ENCODE peak calls at places on chromosome 17, in nine cellular contexts. One of them, this sample, is unnamed.

GRCh38 chr17:29357821-29358232 is 32.3 kb upstream of the TAOK1 start:
- DNase-seq in uterus: no peak
- DNase-seq in fibroblast of the aortic adventitia: peak; percentile 18
- DNase-seq in BE2C: no peak
- DNase-seq in AG09309: no peak
- DNase-seq in thoracic aorta: no peak
- DNase-seq in CD8-positive, alpha-beta T cell: no peak
- DNase-seq in upper lobe of right lung: no peak
- DNase-seq in choroid plexus epithelial cell: peak; percentile 55
- DNase-seq in this sample: no peak

GRCh38 chr17:16923904-16924700 is 47.8 kb downstream of the TNFRSF13B start:
- DNase-seq in CD8-positive, alpha-beta T cell: no peak
- DNase-seq in AG09309: no peak
- DNase-seq in upper lobe of right lung: peak; percentile 49
- DNase-seq in BE2C: no peak
- DNase-seq in thoracic aorta: no peak
- DNase-seq in uterus: no peak
- DNase-seq in choroid plexus epithelial cell: no peak
- DNase-seq in fibroblast of the aortic adventitia: no peak
- DNase-seq in this sample: no peak

GRCh38 chr17:5509482-5509881 is 23.1 kb downstream of the MIS12 start:
- DNase-seq in thoracic aorta: no peak
- DNase-seq in upper lobe of right lung: no peak
- DNase-seq in fibroblast of the aortic adventitia: peak; percentile 84
- DNase-seq in choroid plexus epithelial cell: peak; percentile 48
- DNase-seq in CD8-positive, alpha-beta T cell: no peak
- DNase-seq in uterus: no peak
- DNase-seq in BE2C: no peak
- DNase-seq in AG09309: no peak
- DNase-seq in this sample: no peak

GRCh38 chr17:82887255-82888164 is 47.7 kb upstream of the ZNF750 start:
- DNase-seq in upper lobe of right lung: no peak
- DNase-seq in choroid plexus epithelial cell: peak; percentile 13
- DNase-seq in BE2C: no peak
- DNase-seq in uterus: no peak
- DNase-seq in CD8-positive, alpha-beta T cell: no peak
- DNase-seq in fibroblast of the aortic adventitia: no peak
- DNase-seq in AG09309: no peak
- DNase-seq in thoracic aorta: no peak
- DNase-seq in this sample: no peak

GRCh38 chr17:4144411-4144747 is 1.4 kb downstream of the CYB5D2 start:
- DNase-seq in CD8-positive, alpha-beta T cell: no peak
- DNase-seq in fibroblast of the aortic adventitia: no peak
- DNase-seq in choroid plexus epithelial cell: no peak
- DNase-seq in upper lobe of right lung: no peak
- DNase-seq in uterus: no peak
- DNase-seq in AG09309: no peak
- DNase-seq in thoracic aorta: no peak
- DNase-seq in BE2C: no peak
- DNase-seq in this sample: no peak

GRCh38 chr17:61759362-61759761 is 104.0 kb downstream of the BRIP1 start:
- DNase-seq in CD8-positive, alpha-beta T cell: no peak
- DNase-seq in uterus: no peak
- DNase-seq in fibroblast of the aortic adventitia: no peak
- DNase-seq in choroid plexus epithelial cell: no peak
- DNase-seq in BE2C: no peak
- DNase-seq in thoracic aorta: no peak
- DNase-seq in upper lobe of right lung: no peak
- DNase-seq in AG09309: no peak
- DNase-seq in this sample: no peak

GRCh38 chr17:61411944-61412859 is 12.6 kb downstream of the TBX2 start:
- DNase-seq in choroid plexus epithelial cell: peak; percentile 82
- DNase-seq in thoracic aorta: no peak
- DNase-seq in BE2C: peak; percentile 90
- DNase-seq in CD8-positive, alpha-beta T cell: peak; percentile 76
- DNase-seq in fibroblast of the aortic adventitia: peak; percentile 81
- DNase-seq in upper lobe of right lung: peak; percentile 92
- DNase-seq in uterus: peak; percentile 76
- DNase-seq in AG09309: no peak
- DNase-seq in this sample: no peak

GRCh38 chr17:57084361-57084801 is 665 bp upstream of the AKAP1 start:
- DNase-seq in BE2C: no peak
- DNase-seq in fibroblast of the aortic adventitia: no peak
- DNase-seq in choroid plexus epithelial cell: no peak
- DNase-seq in CD8-positive, alpha-beta T cell: no peak
- DNase-seq in upper lobe of right lung: no peak
- DNase-seq in uterus: no peak
- DNase-seq in thoracic aorta: no peak
- DNase-seq in AG09309: no peak
- DNase-seq in this sample: no peak

GRCh38 chr17:73786286-73786743 is 142.1 kb upstream of the SDK2 start:
- DNase-seq in fibroblast of the aortic adventitia: no peak
- DNase-seq in upper lobe of right lung: no peak
- DNase-seq in CD8-positive, alpha-beta T cell: no peak
- DNase-seq in thoracic aorta: no peak
- DNase-seq in choroid plexus epithelial cell: no peak
- DNase-seq in uterus: no peak
- DNase-seq in BE2C: no peak
- DNase-seq in AG09309: no peak
- DNase-seq in this sample: no peak

GRCh38 chr17:80565347-80566053 is 20.9 kb downstream of the RPTOR start:
- DNase-seq in AG09309: no peak
- DNase-seq in choroid plexus epithelial cell: no peak
- DNase-seq in BE2C: no peak
- DNase-seq in fibroblast of the aortic adventitia: no peak
- DNase-seq in uterus: no peak
- DNase-seq in upper lobe of right lung: no peak
- DNase-seq in thoracic aorta: no peak
- DNase-seq in CD8-positive, alpha-beta T cell: no peak
- DNase-seq in this sample: no peak

GRCh38 chr17:57945999-57946797 is 9.0 kb downstream of the CUEDC1 start:
- DNase-seq in CD8-positive, alpha-beta T cell: no peak
- DNase-seq in choroid plexus epithelial cell: no peak
- DNase-seq in AG09309: no peak
- DNase-seq in fibroblast of the aortic adventitia: peak; percentile 35
- DNase-seq in upper lobe of right lung: no peak
- DNase-seq in thoracic aorta: no peak
- DNase-seq in BE2C: no peak
- DNase-seq in uterus: no peak
- DNase-seq in this sample: no peak

GRCh38 chr17:79792984-79793923 is 3.6 kb downstream of the CBX8 start:
- DNase-seq in upper lobe of right lung: no peak
- DNase-seq in thoracic aorta: no peak
- DNase-seq in choroid plexus epithelial cell: peak; percentile 70
- DNase-seq in uterus: no peak
- DNase-seq in AG09309: peak; percentile 83
- DNase-seq in fibroblast of the aortic adventitia: peak; percentile 95
- DNase-seq in CD8-positive, alpha-beta T cell: no peak
- DNase-seq in BE2C: no peak
- DNase-seq in this sample: peak; percentile 40

GRCh38 chr17:78349831-78350631 is 9.8 kb downstream of the SOCS3 start:
- DNase-seq in uterus: no peak
- DNase-seq in upper lobe of right lung: no peak
- DNase-seq in choroid plexus epithelial cell: no peak
- DNase-seq in CD8-positive, alpha-beta T cell: no peak
- DNase-seq in thoracic aorta: no peak
- DNase-seq in fibroblast of the aortic adventitia: no peak
- DNase-seq in BE2C: no peak
- DNase-seq in AG09309: no peak
- DNase-seq in this sample: no peak

GRCh38 chr17:78348055-78348745 is 11.7 kb downstream of the SOCS3 start:
- DNase-seq in uterus: no peak
- DNase-seq in thoracic aorta: no peak
- DNase-seq in AG09309: no peak
- DNase-seq in choroid plexus epithelial cell: no peak
- DNase-seq in BE2C: no peak
- DNase-seq in CD8-positive, alpha-beta T cell: no peak
- DNase-seq in upper lobe of right lung: no peak
- DNase-seq in fibroblast of the aortic adventitia: no peak
- DNase-seq in this sample: no peak

GRCh38 chr17:78355045-78355641 is 4.7 kb downstream of the SOCS3 start:
- DNase-seq in CD8-positive, alpha-beta T cell: no peak
- DNase-seq in thoracic aorta: no peak
- DNase-seq in uterus: no peak
- DNase-seq in choroid plexus epithelial cell: no peak
- DNase-seq in fibroblast of the aortic adventitia: no peak
- DNase-seq in BE2C: no peak
- DNase-seq in AG09309: no peak
- DNase-seq in upper lobe of right lung: no peak
- DNase-seq in this sample: no peak

GRCh38 chr17:78347453-78347852 is 12.4 kb downstream of the SOCS3 start:
- DNase-seq in AG09309: no peak
- DNase-seq in uterus: no peak
- DNase-seq in CD8-positive, alpha-beta T cell: no peak
- DNase-seq in choroid plexus epithelial cell: no peak
- DNase-seq in BE2C: no peak
- DNase-seq in fibroblast of the aortic adventitia: no peak
- DNase-seq in upper lobe of right lung: peak; percentile 84
- DNase-seq in thoracic aorta: no peak
- DNase-seq in this sample: no peak

DNA sequence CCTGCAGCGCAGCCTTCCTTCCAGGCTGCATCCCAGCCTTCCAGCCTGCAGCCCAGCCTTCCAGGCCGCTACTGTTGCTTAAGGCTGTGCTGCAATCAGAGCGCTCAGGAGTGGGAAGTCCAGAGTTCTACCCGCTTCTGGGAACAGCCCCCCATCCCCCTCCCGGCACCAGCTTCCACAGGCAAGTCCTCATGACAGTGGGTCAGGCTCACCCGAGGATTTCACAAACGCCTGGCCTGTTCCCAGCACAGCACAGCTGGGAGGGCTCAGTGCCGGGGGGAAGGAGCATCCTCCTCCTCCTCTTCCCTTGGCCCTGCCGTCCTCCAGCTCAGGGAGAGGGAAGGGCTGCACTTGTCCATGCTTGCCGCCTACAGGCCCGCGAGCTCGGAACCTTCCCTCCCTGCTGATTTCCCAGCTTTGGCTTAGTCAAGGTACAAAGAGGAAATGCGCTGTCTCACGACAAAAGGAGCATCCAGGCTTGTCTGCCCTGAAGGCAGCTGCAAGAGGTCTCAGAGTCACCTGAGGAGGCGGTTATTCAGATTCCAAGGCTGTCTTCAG is 8.3 kb downstream of the SOCS3 start:
- DNase-seq in choroid plexus epithelial cell: peak; percentile 99
- DNase-seq in BE2C: peak; percentile 44
- DNase-seq in AG09309: peak; percentile 99
- DNase-seq in CD8-positive, alpha-beta T cell: no peak
- DNase-seq in upper lobe of right lung: peak; percentile 96
- DNase-seq in thoracic aorta: peak; percentile 67
- DNase-seq in uterus: peak; percentile 100
- DNase-seq in fibroblast of the aortic adventitia: peak; percentile 100
- DNase-seq in this sample: no peak
- TF ChIP-seq CTCF in choroid plexus epithelial cell: peak; percentile 39
- TF ChIP-seq CTCF in BE2C: no peak
- TF ChIP-seq CTCF in AG09309: peak; percentile 28
- TF ChIP-seq CTCF in CD8-positive, alpha-beta T cell: no peak
- TF ChIP-seq CTCF in upper lobe of right lung: no peak
- TF ChIP-seq CTCF in thoracic aorta: no peak
- TF ChIP-seq CTCF in uterus: peak; percentile 27
- TF ChIP-seq CTCF in fibroblast of the aortic adventitia: peak; percentile 40
- TF ChIP-seq CTCF in this sample: no peak

DNA sequence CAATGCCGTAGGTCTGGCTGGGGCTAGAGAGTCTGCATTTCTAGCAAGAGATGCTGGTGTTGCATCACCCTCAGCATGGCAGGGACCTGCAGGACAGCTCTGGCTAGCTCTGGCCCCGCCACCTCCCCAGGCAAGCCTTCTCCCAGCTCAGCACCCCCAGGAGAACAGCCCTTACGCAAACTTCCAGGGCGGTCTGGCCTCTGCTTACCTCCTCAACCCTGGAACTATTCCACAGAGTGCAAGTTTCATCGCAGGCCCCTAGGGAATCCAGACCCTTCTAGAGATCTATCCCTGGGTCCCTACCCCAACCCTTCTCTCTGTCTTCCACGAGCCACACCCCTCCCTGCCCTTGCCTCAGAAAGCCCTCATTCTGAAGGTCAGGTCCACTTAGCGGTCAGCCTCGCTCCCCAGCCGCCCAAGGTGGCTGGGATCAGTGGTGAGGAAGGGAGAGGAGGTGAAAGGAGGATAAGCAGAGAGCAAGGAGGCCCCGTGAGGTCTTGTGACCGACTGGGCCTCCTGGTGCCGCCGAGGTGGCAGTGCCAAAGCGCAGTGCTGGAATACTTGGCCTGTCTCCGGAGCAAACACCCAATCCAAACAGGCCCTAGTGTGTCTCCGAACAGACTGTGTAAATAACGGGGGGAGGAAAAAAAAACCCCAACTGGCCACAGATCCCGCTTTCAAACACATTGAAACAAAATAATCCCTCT is 380.7 kb downstream of the SOX9 start:
- DNase-seq in BE2C: no peak
- DNase-seq in uterus: no peak
- DNase-seq in choroid plexus epithelial cell: peak; percentile 17
- DNase-seq in fibroblast of the aortic adventitia: no peak
- DNase-seq in upper lobe of right lung: peak; percentile 83
- DNase-seq in AG09309: no peak
- DNase-seq in thoracic aorta: no peak
- DNase-seq in CD8-positive, alpha-beta T cell: no peak
- DNase-seq in this sample: no peak
- H3K4me3 ChIP-seq in BE2C: no peak overlapping the region
- H3K4me3 ChIP-seq in uterus: no peak overlapping the region
- H3K4me3 ChIP-seq in choroid plexus epithelial cell: no peak overlapping the region
- H3K4me3 ChIP-seq in fibroblast of the aortic adventitia: no peak overlapping the region
- H3K4me3 ChIP-seq in upper lobe of right lung: no peak overlapping the region
- H3K4me3 ChIP-seq in AG09309: no peak overlapping the region
- H3K4me3 ChIP-seq in thoracic aorta: peak overlapping the region; percentile 51
- H3K4me3 ChIP-seq in CD8-positive, alpha-beta T cell: no peak overlapping the region
- H3K4me3 ChIP-seq in this sample: no peak overlapping the region

GRCh38 chr17:40402668-40403067 is 15.0 kb downstream of the TOP2A start:
- DNase-seq in CD8-positive, alpha-beta T cell: no peak
- DNase-seq in upper lobe of right lung: no peak
- DNase-seq in thoracic aorta: no peak
- DNase-seq in uterus: no peak
- DNase-seq in AG09309: no peak
- DNase-seq in choroid plexus epithelial cell: no peak
- DNase-seq in fibroblast of the aortic adventitia: no peak
- DNase-seq in BE2C: no peak
- DNase-seq in this sample: no peak
- TF ChIP-seq CTCF in CD8-positive, alpha-beta T cell: no peak
- TF ChIP-seq CTCF in upper lobe of right lung: no peak
- TF ChIP-seq CTCF in thoracic aorta: no peak
- TF ChIP-seq CTCF in uterus: no peak
- TF ChIP-seq CTCF in AG09309: peak; percentile 8
- TF ChIP-seq CTCF in choroid plexus epithelial cell: no peak
- TF ChIP-seq CTCF in fibroblast of the aortic adventitia: peak; percentile 7
- TF ChIP-seq CTCF in BE2C: no peak
- TF ChIP-seq CTCF in this sample: no peak

DNA sequence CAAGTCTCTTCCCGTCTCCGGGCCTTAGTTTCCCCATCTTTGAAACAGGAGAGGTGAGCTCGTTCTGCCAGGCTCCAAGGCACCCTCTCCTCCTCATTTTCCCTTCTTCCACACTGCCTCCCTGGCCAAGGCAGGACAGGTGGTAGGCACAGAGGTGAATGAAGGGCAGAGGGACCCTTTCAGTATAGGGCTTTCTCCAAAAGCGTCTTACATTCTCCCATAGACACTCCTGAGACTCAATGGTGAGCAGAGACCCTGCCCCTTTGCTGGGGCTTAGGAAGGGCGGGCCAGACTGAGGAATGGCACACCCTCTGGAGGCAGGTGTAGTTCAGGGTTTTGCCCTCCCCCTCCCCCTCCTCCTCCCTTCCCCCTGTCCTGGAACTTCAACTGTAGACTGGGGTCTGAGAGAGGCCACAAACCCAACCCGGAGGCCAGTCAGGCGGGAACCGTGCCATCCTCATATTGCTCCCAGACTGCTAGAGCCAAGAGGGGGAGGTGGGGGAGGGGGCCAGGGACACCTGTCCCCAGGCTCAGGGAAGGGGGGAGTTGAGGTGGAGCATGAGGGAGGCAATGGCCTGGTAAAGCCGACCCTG is 1.9 kb downstream of the PLEKHH3 start:
- DNase-seq in uterus: no peak
- DNase-seq in choroid plexus epithelial cell: no peak
- DNase-seq in upper lobe of right lung: peak; percentile 71
- DNase-seq in fibroblast of the aortic adventitia: no peak
- DNase-seq in AG09309: no peak
- DNase-seq in thoracic aorta: no peak
- DNase-seq in BE2C: no peak
- DNase-seq in CD8-positive, alpha-beta T cell: no peak
- DNase-seq in this sample: no peak
- H3K4me3 ChIP-seq in uterus: peak overlapping the region; percentile 88
- H3K4me3 ChIP-seq in choroid plexus epithelial cell: peak overlapping the region; percentile 88
- H3K4me3 ChIP-seq in upper lobe of right lung: peak overlapping the region; percentile 89
- H3K4me3 ChIP-seq in fibroblast of the aortic adventitia: peak overlapping the region; percentile 93
- H3K4me3 ChIP-seq in AG09309: peak overlapping the region; percentile 93
- H3K4me3 ChIP-seq in thoracic aorta: peak overlapping the region; percentile 93
- H3K4me3 ChIP-seq in BE2C: peak overlapping the region; percentile 97
- H3K4me3 ChIP-seq in CD8-positive, alpha-beta T cell: no peak overlapping the region
- H3K4me3 ChIP-seq in this sample: peak overlapping the region; percentile 63